ENCODE peak calls at places on chromosomes 4 and X, in four cellular contexts. M is endothelial cell of umbilical vein, G is fibroblast of pulmonary artery, J is astrocyte of the cerebellum. S is an unnamed sample.

GRCh38 chr4:6540879-6541278 is 34.1 kb upstream of the MAN2B2 start:
- DNase-seq in M (no peak), G (no peak), J (no peak), S (no peak)

GRCh38 chrX:129472116-129472515 is 51.2 kb downstream of the SMARCA1 start:
- DNase-seq in M (no peak), G (peak), J (no peak), S (no peak)

GRCh38 chr4:6692379-6692778 is 1.3 kb upstream of the S100P start:
- DNase-seq in M (no peak), G (no peak), J (no peak), S (no peak)

GRCh38 chrX:120446503-120446902 is 22.6 kb downstream of the LAMP2 start:
- DNase-seq in M (peak), G (peak), J (peak), S (peak)

GRCh38 chr4:120083152-120083551 is 16.5 kb upstream of the MAD2L1 start:
- DNase-seq in M (no peak), G (no peak), J (no peak), S (no peak)

GRCh38 chrX:14675500-14675899 is 146.2 kb downstream of the GLRA2 start:
- DNase-seq in M (no peak), G (no peak), J (no peak), S (no peak)

GRCh38 chr4:183905081-183905592 is at the start of gene STOX2:
- DNase-seq in M (peak), G (peak), J (no peak), S (no peak)

GRCh38 chr4:114694770-114695169 is 96.2 kb downstream of the UGT8 start:
- DNase-seq in M (peak), G (peak), J (peak), S (peak)

GRCh38 chr4:163591614-163592020 is 97.1 kb downstream of the TMA16 start:
- DNase-seq in M (no peak), G (no peak), J (no peak), S (no peak)

GRCh38 chrX:124211312-124211942 is 121.0 kb upstream of the TEX13D start:
- DNase-seq in M (peak), G (peak), J (no peak), S (no peak)

GRCh38 chrX:19332983-19333382 is 10.7 kb upstream of the PDHA1 start:
- DNase-seq in M (no peak), G (peak), J (no peak), S (no peak)

GRCh38 chrX:153791104-153791852 is 2.9 kb downstream of the IDH3G start:
- DNase-seq in M (no peak), G (no peak), J (no peak), S (no peak)

GRCh38 chr4:95317124-95317820 is 231.5 kb downstream of the UNC5C start:
- DNase-seq in M (peak), G (no peak), J (no peak), S (no peak)

GRCh38 chr4:135672202-135672601 is 1470.6 kb upstream of the PABPC4L start:
- DNase-seq in M (no peak), G (no peak), J (no peak), S (no peak)

GRCh38 chrX:38817004-38817703 is 15.9 kb downstream of the MID1IP1 start:
- DNase-seq in M (peak), G (peak), J (no peak), S (no peak)

GRCh38 chrX:12999422-12999821 is 24.5 kb downstream of the TMSB4X start:
- DNase-seq in M (no peak), G (no peak), J (no peak), S (no peak)

GRCh38 chr4:89129080-89129640 is 17.8 kb downstream of the TIGD2 start:
- DNase-seq in M (no peak), G (peak), J (peak), S (peak)

GRCh38 chr4:1323635-1324442 is 23.2 kb upstream of the UVSSA start:
- DNase-seq in M (no peak), G (peak), J (peak), S (peak)

GRCh38 chr4:123748806-123749205 is 352.2 kb downstream of the SPRY1 start:
- DNase-seq in M (no peak), G (peak), J (no peak), S (no peak)

GRCh38 chrX:133516691-133517090 is 101.4 kb upstream of the GPC4 start:
- DNase-seq in M (no peak), G (no peak), J (no peak), S (no peak)

GRCh38 chrX:34585561-34585960 is 71.5 kb downstream of the TMEM47 start:
- DNase-seq in M (peak), G (peak), J (no peak), S (no peak)

GRCh38 chr4:37902212-37902611 is 11.3 kb downstream of the TBC1D1 start:
- DNase-seq in M (no peak), G (no peak), J (no peak), S (no peak)

GRCh38 chr4:93066746-93067145 is 761.8 kb upstream of the ATOH1 start:
- DNase-seq in M (no peak), G (no peak), J (no peak), S (no peak)

GRCh38 chr4:127601029-127601428 is 31.7 kb upstream of the INTU start:
- DNase-seq in M (no peak), G (peak), J (no peak), S (no peak)

GRCh38 chr4:60296381-60296780 is 903.7 kb upstream of the ADGRL3 start:
- DNase-seq in M (no peak), G (no peak), J (no peak), S (no peak)

GRCh38 chrX:71118985-71119535 is 664 bp downstream of the MED12 start:
- DNase-seq in M (peak), G (no peak), J (no peak), S (no peak)

GRCh38 chr4:53908661-53909078 is 155.7 kb downstream of the CHIC2 start:
- DNase-seq in M (peak), G (peak), J (peak), S (peak)
- TF ChIP-seq CTCF in M (peak), G (peak), J (peak), S (peak)

DNA sequence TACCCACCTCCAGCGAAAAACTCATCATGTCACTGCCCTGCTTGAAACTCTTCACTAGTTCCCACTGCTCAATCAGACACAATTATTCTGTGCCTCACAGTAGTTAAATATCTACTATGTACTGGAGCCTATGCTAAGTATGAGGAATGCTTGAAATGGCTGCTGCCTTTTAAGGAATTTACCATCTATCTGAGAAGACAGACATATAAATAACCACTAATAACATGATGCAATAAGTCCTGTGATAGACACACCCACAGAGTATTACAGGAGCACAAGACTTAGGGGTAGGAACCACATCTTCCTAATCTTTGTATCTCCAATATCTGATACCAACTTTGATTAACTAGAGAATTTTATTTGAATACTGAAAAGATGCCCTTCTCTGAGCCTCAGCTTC is 21.1 kb downstream of the SLC25A53 start:
- DNase-seq in M (no peak), G (no peak), J (no peak), S (no peak)
- H3K4me3 ChIP-seq in M (no peak), G (no peak), J (no peak), S (no peak)

DNA sequence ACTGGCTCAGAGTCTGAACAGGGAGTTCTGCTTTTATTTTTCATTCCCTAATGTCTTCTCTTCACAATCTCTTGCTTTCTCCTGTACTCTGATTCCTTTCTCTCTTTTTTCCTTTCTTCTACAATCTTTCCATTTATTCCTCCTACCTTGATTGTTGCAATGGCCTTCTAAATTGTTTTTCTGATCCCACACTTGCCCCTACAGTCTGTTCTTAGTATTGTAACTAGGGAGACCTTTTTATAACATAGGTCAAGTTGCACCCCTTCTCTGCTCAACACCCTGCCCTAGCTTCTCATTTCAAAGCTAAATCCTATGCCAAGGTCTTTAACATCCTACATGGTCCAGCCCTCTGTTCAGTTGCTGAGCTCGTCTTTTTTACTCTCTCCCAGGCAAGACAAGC is 277.9 kb downstream of the GBA3 start:
- DNase-seq in M (no peak), G (no peak), J (no peak), S (no peak)
- TF ChIP-seq CTCF in M (no peak), G (no peak), J (no peak), S (no peak)

DNA sequence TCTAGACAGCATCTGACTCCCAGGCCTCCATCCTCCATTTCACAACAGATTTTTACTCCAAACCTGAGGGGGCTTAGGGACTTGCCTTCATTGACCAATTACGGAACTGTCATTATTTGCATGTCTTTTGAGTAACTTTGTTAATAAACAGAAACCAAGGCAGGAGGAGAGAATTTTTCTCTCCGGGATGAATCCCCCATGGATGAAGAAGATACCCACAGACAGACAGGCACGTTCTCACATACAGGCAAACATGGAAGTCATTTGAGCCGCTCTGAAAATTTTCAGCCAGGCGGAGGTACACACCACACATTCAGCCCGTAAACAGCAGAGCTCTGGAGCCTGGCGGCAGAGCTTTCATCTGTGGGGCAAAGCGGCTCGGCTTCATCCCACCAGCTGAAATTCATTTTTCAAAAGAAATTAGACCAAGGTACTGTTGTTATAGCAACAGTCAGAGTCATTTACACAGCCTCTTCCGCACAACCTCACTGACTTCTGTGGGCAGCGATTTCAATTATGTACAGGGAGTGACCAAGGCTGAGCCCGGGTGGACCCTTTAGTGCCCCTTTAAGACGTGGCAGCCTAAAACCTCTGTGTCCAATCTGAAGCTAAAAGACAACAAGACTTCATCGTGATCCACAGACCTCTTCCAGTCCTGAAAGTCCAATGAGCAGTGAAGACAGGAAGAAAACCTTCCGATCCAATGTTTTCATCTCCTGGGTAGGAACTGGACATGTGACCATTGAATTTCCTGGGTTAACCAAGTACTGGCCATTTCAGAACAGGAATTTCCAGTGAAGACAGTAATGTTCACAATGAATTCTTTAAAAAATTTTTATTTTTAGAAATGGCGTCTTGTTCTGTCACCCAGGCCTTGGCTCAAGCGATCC is 237.0 kb downstream of the MGST2 start:
- DNase-seq in M (no peak), G (no peak), J (no peak), S (no peak)
- H3K4me3 ChIP-seq in M (no peak), G (no peak), J (no peak), S (peak)

GRCh38 chrX:11678174-11678573 is 12.5 kb upstream of the ARHGAP6 start:
- DNase-seq in M (no peak), G (no peak), J (no peak), S (no peak)
- TF ChIP-seq CTCF in M (no peak), G (peak), J (peak), S (peak)

DNA sequence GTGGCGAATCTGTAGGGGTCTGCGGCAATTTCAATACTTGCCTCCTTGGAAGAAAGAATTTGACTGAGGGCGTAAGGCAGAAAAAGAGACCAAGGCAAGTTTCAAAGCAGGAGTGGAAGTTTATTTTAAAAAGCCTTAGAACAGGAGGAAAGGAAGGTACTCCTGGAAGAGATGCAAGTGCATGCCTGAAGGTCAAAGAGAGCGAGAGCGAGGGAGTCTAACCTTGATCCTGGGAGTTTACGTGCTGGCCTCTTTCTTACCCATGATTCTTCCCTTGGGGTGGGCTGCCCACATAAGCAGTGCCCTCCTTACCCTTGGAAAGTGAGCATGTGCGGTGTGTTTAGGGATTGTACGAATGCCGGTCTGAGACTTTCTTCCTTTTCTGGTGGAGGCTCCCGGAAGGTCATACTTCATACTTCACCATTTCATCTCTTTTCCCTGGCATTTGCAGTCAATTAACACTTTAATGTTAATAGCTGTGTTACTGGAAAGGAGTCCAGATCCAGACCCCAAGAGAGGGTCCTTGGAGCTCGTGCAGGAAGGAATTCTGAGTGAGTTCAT is 40.0 kb downstream of the ARSD start:
- DNase-seq in M (no peak), G (no peak), J (no peak), S (no peak)
- H3K4me3 ChIP-seq in M (peak), G (peak), J (peak), S (peak)

S was measured in BJ.